ENCODE peak calls at places on chromosome 19, in four cellular contexts. F is central memory CD4-positive, alpha-beta T cell; K is C1 segment of cervical spinal cord; D is T-helper 1 cell. H is an unnamed sample.

GRCh38 chr19:3061214-3062161 is 807 bp downstream of the TLE5 start:
- DNase-seq in F (peak), K (no peak), D (peak), H (peak)

GRCh38 chr19:4547303-4548237 is 7.7 kb upstream of the LRG1 start:
- DNase-seq in F (no peak), K (no peak), D (no peak), H (no peak)

GRCh38 chr19:1265611-1266115 is 3.5 kb upstream of the CIRBP start:
- DNase-seq in F (no peak), K (no peak), D (no peak), H (no peak)

GRCh38 chr19:39199025-39199424 is 2.3 kb downstream of the NCCRP1 start:
- DNase-seq in F (no peak), K (peak), D (no peak), H (no peak)

GRCh38 chr19:35531291-35531690 is 2.0 kb upstream of the GAPDHS start:
- DNase-seq in F (no peak), K (no peak), D (no peak), H (no peak)

GRCh38 chr19:49104229-49104864 is 9.8 kb upstream of the LIN7B start:
- DNase-seq in F (no peak), K (no peak), D (no peak), H (no peak)

GRCh38 chr19:46009530-46010510 is 13.0 kb downstream of the PGLYRP1 start:
- DNase-seq in F (peak), K (peak), D (peak), H (peak)

GRCh38 chr19:5691205-5691929 is 1.3 kb downstream of the RPL36 start:
- DNase-seq in F (peak), K (peak), D (no peak), H (peak)

GRCh38 chr19:18229474-18229873 is 3.2 kb upstream of the PDE4C start:
- DNase-seq in F (no peak), K (no peak), D (no peak), H (no peak)

GRCh38 chr19:42563352-42564210 is 31.1 kb downstream of the CEACAM8 start:
- DNase-seq in F (no peak), K (no peak), D (no peak), H (peak)

GRCh38 chr19:33796164-33797100 is at the start of gene KCTD15:
- DNase-seq in F (no peak), K (peak), D (no peak), H (peak)

GRCh38 chr19:40264314-40265054 is 20.7 kb downstream of the AKT2 start:
- DNase-seq in F (no peak), K (no peak), D (no peak), H (no peak)

GRCh38 chr19:38908854-38909253 is 3.1 kb downstream of the CCER2 start:
- DNase-seq in F (no peak), K (no peak), D (no peak), H (no peak)

GRCh38 chr19:50736338-50736737 is 13.2 kb downstream of the CLEC11A start:
- DNase-seq in F (no peak), K (no peak), D (no peak), H (no peak)